ENCODE peak calls at places on chromosomes 7 and 10, in nine cellular contexts. S is HCT116, D is HEK293T, T is Daoy, X is SJSA1, E is fibroblast of pulmonary artery, R is uterus, M is stomach, F is chondrocyte. U is an unnamed sample.

GRCh38 chr7:130901209-130901783 is 167.3 kb upstream of the KLF14 start:
- DNase-seq in S (peak), D (no peak), T (peak), X (peak), E (peak), R (peak), M (peak), F (no peak), U (no peak)

GRCh38 chr10:23994459-23995046 is 214.4 kb upstream of the KIAA1217 start:
- DNase-seq in S (peak), D (peak), T (peak), X (peak), E (peak), R (peak), M (peak), F (no peak), U (peak)

GRCh38 chr7:106865130-106866115 is at the start of gene PIK3CG:
- DNase-seq in S (no peak), D (no peak), T (no peak), X (no peak), E (peak), R (no peak), M (no peak), F (no peak), U (no peak)

GRCh38 chr7:127879436-127879835 is 151.8 kb downstream of the LRRC4 start:
- DNase-seq in S (no peak), D (no peak), T (no peak), X (no peak), E (no peak), R (no peak), M (no peak), F (no peak), U (no peak)

GRCh38 chr7:40151504-40151903 is 16.7 kb downstream of the SUGCT start:
- DNase-seq in S (no peak), D (no peak), T (no peak), X (no peak), E (no peak), R (no peak), M (no peak), F (no peak), U (no peak)

GRCh38 chr7:55348502-55348901 is 16.6 kb upstream of the LANCL2 start:
- DNase-seq in S (no peak), D (no peak), T (peak), X (peak), E (peak), R (no peak), M (no peak), F (no peak), U (peak)

GRCh38 chr7:28677668-28678067 is 265.4 kb downstream of the CREB5 start:
- DNase-seq in S (no peak), D (no peak), T (no peak), X (no peak), E (no peak), R (no peak), M (no peak), F (no peak), U (no peak)

GRCh38 chr7:46532571-46532970 is 611.5 kb upstream of the IGFBP3 start:
- DNase-seq in S (no peak), D (no peak), T (no peak), X (no peak), E (no peak), R (no peak), M (no peak), F (no peak), U (no peak)

GRCh38 chr7:157013101-157013500 is 2.6 kb upstream of the MNX1 start:
- DNase-seq in S (no peak), D (no peak), T (peak), X (no peak), E (no peak), R (no peak), M (no peak), F (no peak), U (no peak)

GRCh38 chr10:132207536-132208488 is 21.1 kb downstream of the DPYSL4 start:
- DNase-seq in S (no peak), D (no peak), T (no peak), X (no peak), E (no peak), R (no peak), M (no peak), F (no peak), U (no peak)

GRCh38 chr10:64080071-64080470 is 558.9 kb downstream of the REEP3 start:
- DNase-seq in S (no peak), D (no peak), T (no peak), X (no peak), E (no peak), R (no peak), M (no peak), F (no peak), U (no peak)

GRCh38 chr7:43735802-43736603 is 6.7 kb upstream of the COA1 start:
- DNase-seq in S (no peak), D (no peak), T (peak), X (no peak), E (peak), R (no peak), M (no peak), F (no peak), U (no peak)

GRCh38 chr7:70392282-70392681 is 739.7 kb upstream of the GALNT17 start:
- DNase-seq in S (no peak), D (no peak), T (no peak), X (no peak), E (peak), R (no peak), M (no peak), F (no peak), U (no peak)

GRCh38 chr7:50204576-50204975 is 99.9 kb upstream of the IKZF1 start:
- DNase-seq in S (no peak), D (no peak), T (no peak), X (no peak), E (no peak), R (no peak), M (no peak), F (no peak), U (no peak)

GRCh38 chr10:93813507-93814465 is 56.0 kb downstream of the LGI1 start:
- DNase-seq in S (peak), D (peak), T (peak), X (peak), E (peak), R (no peak), M (peak), F (no peak), U (no peak)

GRCh38 chr10:63414481-63415260 is 51.1 kb downstream of the JMJD1C start:
- DNase-seq in S (no peak), D (no peak), T (no peak), X (peak), E (no peak), R (no peak), M (no peak), F (no peak), U (no peak)

GRCh38 chr7:146387140-146387539 is 270.5 kb downstream of the CNTNAP2 start:
- DNase-seq in S (no peak), D (no peak), T (no peak), X (no peak), E (no peak), R (no peak), M (no peak), F (no peak), U (no peak)

GRCh38 chr10:67242531-67242930 is 316.7 kb downstream of the LRRTM3 start:
- DNase-seq in S (no peak), D (no peak), T (no peak), X (no peak), E (no peak), R (no peak), M (no peak), F (no peak), U (no peak)

GRCh38 chr10:11282661-11283060 is 265.0 kb downstream of the CELF2 start:
- DNase-seq in S (no peak), D (no peak), T (no peak), X (no peak), E (no peak), R (no peak), M (no peak), F (no peak), U (no peak)

GRCh38 chr10:34775044-34775637 is 40.0 kb downstream of the PARD3 start:
- DNase-seq in S (no peak), D (no peak), T (no peak), X (no peak), E (no peak), R (no peak), M (no peak), F (no peak), U (no peak)

GRCh38 chr7:131249003-131249402 is 78.7 kb upstream of the MKLN1 start:
- DNase-seq in S (no peak), D (no peak), T (peak), X (peak), E (peak), R (peak), M (no peak), F (no peak), U (peak)

GRCh38 chr7:138842111-138842510 is 44.1 kb upstream of the ATP6V0A4 start:
- DNase-seq in S (no peak), D (no peak), T (peak), X (peak), E (peak), R (no peak), M (no peak), F (no peak), U (peak)

GRCh38 chr7:462173-463103 is 57.2 kb downstream of the PDGFA start:
- DNase-seq in S (no peak), D (no peak), T (no peak), X (no peak), E (no peak), R (no peak), M (no peak), F (peak), U (no peak)

GRCh38 chr10:37434091-37434490 is 308.7 kb downstream of the ANKRD30A start:
- DNase-seq in S (no peak), D (no peak), T (no peak), X (peak), E (peak), R (no peak), M (no peak), F (no peak), U (no peak)

GRCh38 chr7:94933256-94933990 is 26.0 kb downstream of the PPP1R9A start:
- DNase-seq in S (no peak), D (no peak), T (no peak), X (no peak), E (no peak), R (no peak), M (no peak), F (no peak), U (no peak)

GRCh38 chr7:125984795-125985194 is 1055.2 kb upstream of the POT1 start:
- DNase-seq in S (no peak), D (no peak), T (no peak), X (no peak), E (no peak), R (no peak), M (no peak), F (no peak), U (no peak)

GRCh38 chr10:28571265-28571664 is 38.3 kb downstream of the WAC start:
- DNase-seq in S (no peak), D (no peak), T (no peak), X (no peak), E (no peak), R (no peak), M (no peak), F (no peak), U (no peak)

GRCh38 chr7:5393328-5393727 is 30.3 kb downstream of the TNRC18 start:
- DNase-seq in S (no peak), D (no peak), T (no peak), X (no peak), E (no peak), R (no peak), M (no peak), F (no peak), U (no peak)

GRCh38 chr10:99433378-99434020 is 3.1 kb upstream of the GOT1 start:
- DNase-seq in S (peak), D (no peak), T (no peak), X (no peak), E (no peak), R (no peak), M (no peak), F (no peak), U (no peak)

GRCh38 chr7:150927954-150928340 is 50.2 kb downstream of the KCNH2 start:
- DNase-seq in S (peak), D (no peak), T (peak), X (no peak), E (peak), R (no peak), M (no peak), F (no peak), U (no peak)

GRCh38 chr10:15385552-15386455 is 14.7 kb upstream of the FAM171A1 start:
- DNase-seq in S (no peak), D (no peak), T (no peak), X (no peak), E (no peak), R (no peak), M (no peak), F (no peak), U (no peak)

GRCh38 chr10:86107131-86107530 is 259.5 kb downstream of the GRID1 start:
- DNase-seq in S (no peak), D (no peak), T (no peak), X (no peak), E (no peak), R (no peak), M (no peak), F (peak), U (no peak)

GRCh38 chr10:79266543-79267312 is 80.5 kb upstream of the PPIF start:
- DNase-seq in S (no peak), D (no peak), T (peak), X (peak), E (peak), R (peak), M (peak), F (no peak), U (peak)

GRCh38 chr10:125160856-125161569 is 650 bp upstream of the CTBP2 start:
- DNase-seq in S (peak), D (peak), T (peak), X (peak), E (peak), R (peak), M (peak), F (no peak), U (peak)

U was measured in HS-5.